ENCODE peak calls at places on chromosome 20, in five cellular contexts. A is breast epithelium, F is lower lobe of right lung, T is tibial artery, S is GM23338. J is an unnamed sample.

GRCh38 chr20:63320041-63320511 is 27.1 kb downstream of the COL20A1 start:
- DNase-seq in S (no peak), F (peak; percentile 35), T (no peak), A (no peak), J (no peak)

GRCh38 chr20:46710149-46710913 is 882 bp downstream of the SLC2A10 start:
- DNase-seq in A (no peak), F (no peak), S (no peak), T (no peak), J (no peak)

GRCh38 chr20:45338121-45339030 is 9.8 kb downstream of the SDC4 start:
- DNase-seq in A (no peak), S (no peak), F (no peak), T (no peak), J (no peak)

GRCh38 chr20:19903168-19903676 is 113.9 kb upstream of the NAA20 start:
- DNase-seq in S (peak; percentile 10), A (peak; percentile 58), F (peak; percentile 62), T (peak; percentile 44), J (peak; percentile 76)

GRCh38 chr20:60262967-60263603 is 304.9 kb downstream of the CDH26 start:
- DNase-seq in S (peak; percentile 58), T (no peak), F (peak; percentile 60), A (no peak), J (no peak)

GRCh38 chr20:48619126-48620101 is 208.4 kb downstream of the PREX1 start:
- DNase-seq in F (peak; percentile 46), T (no peak), A (no peak), S (no peak), J (no peak)

GRCh38 chr20:47063407-47063806 is 168.8 kb downstream of the EYA2 start:
- DNase-seq in S (no peak), F (no peak), T (no peak), A (no peak), J (peak; percentile 54)

GRCh38 chr20:4243071-4243470 is 227.7 kb upstream of the RNF24 start:
- DNase-seq in T (no peak), S (peak; percentile 87), A (no peak), F (no peak), J (no peak)

GRCh38 chr20:61805781-61806180 is 259.9 kb downstream of the TAF4 start:
- DNase-seq in F (peak; percentile 15), T (no peak), A (no peak), S (no peak), J (no peak)

GRCh38 chr20:33559994-33560393 is 70.1 kb downstream of the CBFA2T2 start:
- DNase-seq in A (no peak), F (no peak), S (no peak), T (no peak), J (no peak)

GRCh38 chr20:47951521-47951951 is 166.3 kb upstream of the SULF2 start:
- DNase-seq in T (no peak), S (no peak), F (no peak), A (no peak), J (no peak)

GRCh38 chr20:35627121-35627520 is 11.5 kb downstream of the SPAG4 start:
- DNase-seq in A (no peak), S (no peak), T (no peak), F (no peak), J (peak; percentile 30)